ENCODE peak calls at places on chromosomes 13 and 19, in five cellular contexts. One of them, this sample, is unnamed.

GRCh38 chr19:1396019-1396767 is 5.1 kb downstream of the GAMT start:
- DNase-seq in neural progenitor cell: no peak
- DNase-seq in stimulated activated CD4-positive, alpha-beta T cell treated with anti-CD3 and anti-CD28 coated beads, Interleukin-1b, Interleukin-23, amount 100 ng/mL, for 1 hour: no peak
- DNase-seq in nucleus accumbens: no peak
- DNase-seq in stimulated activated naive CD8-positive, alpha-beta T cell treated with anti-CD3 and anti-CD28 coated beads, Interleukin-15, amount 100 ng/mL, for 72 hours: no peak
- DNase-seq in this sample: no peak

GRCh38 chr13:98372886-98373285 is 195.8 kb upstream of the RNF113B start:
- DNase-seq in neural progenitor cell: no peak
- DNase-seq in stimulated activated CD4-positive, alpha-beta T cell treated with anti-CD3 and anti-CD28 coated beads, Interleukin-1b, Interleukin-23, amount 100 ng/mL, for 1 hour: no peak
- DNase-seq in nucleus accumbens: no peak
- DNase-seq in stimulated activated naive CD8-positive, alpha-beta T cell treated with anti-CD3 and anti-CD28 coated beads, Interleukin-15, amount 100 ng/mL, for 72 hours: no peak
- DNase-seq in this sample: no peak

GRCh38 chr19:45866400-45867176 is 2.5 kb downstream of the FOXA3 start:
- DNase-seq in neural progenitor cell: no peak
- DNase-seq in stimulated activated CD4-positive, alpha-beta T cell treated with anti-CD3 and anti-CD28 coated beads, Interleukin-1b, Interleukin-23, amount 100 ng/mL, for 1 hour: no peak
- DNase-seq in nucleus accumbens: no peak
- DNase-seq in stimulated activated naive CD8-positive, alpha-beta T cell treated with anti-CD3 and anti-CD28 coated beads, Interleukin-15, amount 100 ng/mL, for 72 hours: no peak
- DNase-seq in this sample: no peak

GRCh38 chr19:53540091-53540490 is 2.1 kb downstream of the ZNF331 start:
- DNase-seq in neural progenitor cell: no peak
- DNase-seq in stimulated activated CD4-positive, alpha-beta T cell treated with anti-CD3 and anti-CD28 coated beads, Interleukin-1b, Interleukin-23, amount 100 ng/mL, for 1 hour: no peak
- DNase-seq in nucleus accumbens: no peak
- DNase-seq in stimulated activated naive CD8-positive, alpha-beta T cell treated with anti-CD3 and anti-CD28 coated beads, Interleukin-15, amount 100 ng/mL, for 72 hours: no peak
- DNase-seq in this sample: no peak

GRCh38 chr19:39996218-39996810 is 546 bp upstream of the ZNF546 start:
- DNase-seq in neural progenitor cell: no peak
- DNase-seq in stimulated activated CD4-positive, alpha-beta T cell treated with anti-CD3 and anti-CD28 coated beads, Interleukin-1b, Interleukin-23, amount 100 ng/mL, for 1 hour: no peak
- DNase-seq in nucleus accumbens: no peak
- DNase-seq in stimulated activated naive CD8-positive, alpha-beta T cell treated with anti-CD3 and anti-CD28 coated beads, Interleukin-15, amount 100 ng/mL, for 72 hours: peak
- DNase-seq in this sample: no peak

GRCh38 chr13:38369058-38369457 is 19.4 kb downstream of the UFM1 start:
- DNase-seq in neural progenitor cell: no peak
- DNase-seq in stimulated activated CD4-positive, alpha-beta T cell treated with anti-CD3 and anti-CD28 coated beads, Interleukin-1b, Interleukin-23, amount 100 ng/mL, for 1 hour: no peak
- DNase-seq in nucleus accumbens: no peak
- DNase-seq in stimulated activated naive CD8-positive, alpha-beta T cell treated with anti-CD3 and anti-CD28 coated beads, Interleukin-15, amount 100 ng/mL, for 72 hours: no peak
- DNase-seq in this sample: no peak

GRCh38 chr13:25732146-25732865 is 319.5 kb downstream of the SHISA2 start:
- DNase-seq in neural progenitor cell: no peak
- DNase-seq in stimulated activated CD4-positive, alpha-beta T cell treated with anti-CD3 and anti-CD28 coated beads, Interleukin-1b, Interleukin-23, amount 100 ng/mL, for 1 hour: no peak
- DNase-seq in nucleus accumbens: no peak
- DNase-seq in stimulated activated naive CD8-positive, alpha-beta T cell treated with anti-CD3 and anti-CD28 coated beads, Interleukin-15, amount 100 ng/mL, for 72 hours: no peak
- DNase-seq in this sample: no peak

GRCh38 chr19:1658446-1659433 is 6.3 kb upstream of the TCF3 start:
- DNase-seq in neural progenitor cell: no peak
- DNase-seq in stimulated activated CD4-positive, alpha-beta T cell treated with anti-CD3 and anti-CD28 coated beads, Interleukin-1b, Interleukin-23, amount 100 ng/mL, for 1 hour: no peak
- DNase-seq in nucleus accumbens: no peak
- DNase-seq in stimulated activated naive CD8-positive, alpha-beta T cell treated with anti-CD3 and anti-CD28 coated beads, Interleukin-15, amount 100 ng/mL, for 72 hours: no peak
- DNase-seq in this sample: no peak

GRCh38 chr13:30877335-30877734 is 28.7 kb upstream of the MEDAG start:
- DNase-seq in neural progenitor cell: no peak
- DNase-seq in stimulated activated CD4-positive, alpha-beta T cell treated with anti-CD3 and anti-CD28 coated beads, Interleukin-1b, Interleukin-23, amount 100 ng/mL, for 1 hour: no peak
- DNase-seq in nucleus accumbens: no peak
- DNase-seq in stimulated activated naive CD8-positive, alpha-beta T cell treated with anti-CD3 and anti-CD28 coated beads, Interleukin-15, amount 100 ng/mL, for 72 hours: no peak
- DNase-seq in this sample: no peak

GRCh38 chr19:4713384-4713951 is 10.2 kb downstream of the DPP9 start:
- DNase-seq in neural progenitor cell: no peak
- DNase-seq in stimulated activated CD4-positive, alpha-beta T cell treated with anti-CD3 and anti-CD28 coated beads, Interleukin-1b, Interleukin-23, amount 100 ng/mL, for 1 hour: no peak
- DNase-seq in nucleus accumbens: no peak
- DNase-seq in stimulated activated naive CD8-positive, alpha-beta T cell treated with anti-CD3 and anti-CD28 coated beads, Interleukin-15, amount 100 ng/mL, for 72 hours: no peak
- DNase-seq in this sample: no peak

GRCh38 chr19:58059003-58059671 is at the start of gene ZNF135:
- DNase-seq in neural progenitor cell: peak
- DNase-seq in stimulated activated CD4-positive, alpha-beta T cell treated with anti-CD3 and anti-CD28 coated beads, Interleukin-1b, Interleukin-23, amount 100 ng/mL, for 1 hour: peak
- DNase-seq in nucleus accumbens: peak
- DNase-seq in stimulated activated naive CD8-positive, alpha-beta T cell treated with anti-CD3 and anti-CD28 coated beads, Interleukin-15, amount 100 ng/mL, for 72 hours: peak
- DNase-seq in this sample: peak

GRCh38 chr13:28819046-28819747 is 942 bp upstream of the MTUS2 start:
- DNase-seq in neural progenitor cell: peak
- DNase-seq in stimulated activated CD4-positive, alpha-beta T cell treated with anti-CD3 and anti-CD28 coated beads, Interleukin-1b, Interleukin-23, amount 100 ng/mL, for 1 hour: no peak
- DNase-seq in nucleus accumbens: no peak
- DNase-seq in stimulated activated naive CD8-positive, alpha-beta T cell treated with anti-CD3 and anti-CD28 coated beads, Interleukin-15, amount 100 ng/mL, for 72 hours: no peak
- DNase-seq in this sample: peak

GRCh38 chr19:46863818-46864629 is 3.2 kb downstream of the ARHGAP35 start:
- DNase-seq in neural progenitor cell: peak
- DNase-seq in stimulated activated CD4-positive, alpha-beta T cell treated with anti-CD3 and anti-CD28 coated beads, Interleukin-1b, Interleukin-23, amount 100 ng/mL, for 1 hour: no peak
- DNase-seq in nucleus accumbens: no peak
- DNase-seq in stimulated activated naive CD8-positive, alpha-beta T cell treated with anti-CD3 and anti-CD28 coated beads, Interleukin-15, amount 100 ng/mL, for 72 hours: no peak
- DNase-seq in this sample: peak

GRCh38 chr13:98576215-98576945 is 527 bp downstream of the STK24 start:
- DNase-seq in neural progenitor cell: peak
- DNase-seq in stimulated activated CD4-positive, alpha-beta T cell treated with anti-CD3 and anti-CD28 coated beads, Interleukin-1b, Interleukin-23, amount 100 ng/mL, for 1 hour: no peak
- DNase-seq in nucleus accumbens: peak
- DNase-seq in stimulated activated naive CD8-positive, alpha-beta T cell treated with anti-CD3 and anti-CD28 coated beads, Interleukin-15, amount 100 ng/mL, for 72 hours: peak
- DNase-seq in this sample: no peak

GRCh38 chr13:59337070-59337469 is 826.7 kb downstream of the DIAPH3 start:
- DNase-seq in neural progenitor cell: no peak
- DNase-seq in stimulated activated CD4-positive, alpha-beta T cell treated with anti-CD3 and anti-CD28 coated beads, Interleukin-1b, Interleukin-23, amount 100 ng/mL, for 1 hour: no peak
- DNase-seq in nucleus accumbens: no peak
- DNase-seq in stimulated activated naive CD8-positive, alpha-beta T cell treated with anti-CD3 and anti-CD28 coated beads, Interleukin-15, amount 100 ng/mL, for 72 hours: no peak
- DNase-seq in this sample: no peak

GRCh38 chr13:83503424-83503823 is 378.9 kb downstream of the SLITRK1 start:
- DNase-seq in neural progenitor cell: no peak
- DNase-seq in stimulated activated CD4-positive, alpha-beta T cell treated with anti-CD3 and anti-CD28 coated beads, Interleukin-1b, Interleukin-23, amount 100 ng/mL, for 1 hour: no peak
- DNase-seq in nucleus accumbens: no peak
- DNase-seq in stimulated activated naive CD8-positive, alpha-beta T cell treated with anti-CD3 and anti-CD28 coated beads, Interleukin-15, amount 100 ng/mL, for 72 hours: no peak
- DNase-seq in this sample: no peak

GRCh38 chr13:99657848-99658265 is 156.6 kb downstream of the TM9SF2 start:
- DNase-seq in neural progenitor cell: peak
- DNase-seq in stimulated activated CD4-positive, alpha-beta T cell treated with anti-CD3 and anti-CD28 coated beads, Interleukin-1b, Interleukin-23, amount 100 ng/mL, for 1 hour: no peak
- DNase-seq in nucleus accumbens: no peak
- DNase-seq in stimulated activated naive CD8-positive, alpha-beta T cell treated with anti-CD3 and anti-CD28 coated beads, Interleukin-15, amount 100 ng/mL, for 72 hours: peak
- DNase-seq in this sample: peak

GRCh38 chr19:17944301-17944700 is 11.5 kb downstream of the CCDC124 start:
- DNase-seq in neural progenitor cell: no peak
- DNase-seq in stimulated activated CD4-positive, alpha-beta T cell treated with anti-CD3 and anti-CD28 coated beads, Interleukin-1b, Interleukin-23, amount 100 ng/mL, for 1 hour: no peak
- DNase-seq in nucleus accumbens: no peak
- DNase-seq in stimulated activated naive CD8-positive, alpha-beta T cell treated with anti-CD3 and anti-CD28 coated beads, Interleukin-15, amount 100 ng/mL, for 72 hours: no peak
- DNase-seq in this sample: no peak

GRCh38 chr13:50400930-50401553 is 385.8 kb downstream of the KCNRG start:
- DNase-seq in neural progenitor cell: no peak
- DNase-seq in stimulated activated CD4-positive, alpha-beta T cell treated with anti-CD3 and anti-CD28 coated beads, Interleukin-1b, Interleukin-23, amount 100 ng/mL, for 1 hour: no peak
- DNase-seq in nucleus accumbens: peak
- DNase-seq in stimulated activated naive CD8-positive, alpha-beta T cell treated with anti-CD3 and anti-CD28 coated beads, Interleukin-15, amount 100 ng/mL, for 72 hours: no peak
- DNase-seq in this sample: peak

GRCh38 chr19:8491574-8491973 is 10.9 kb downstream of the PRAM1 start:
- DNase-seq in neural progenitor cell: no peak
- DNase-seq in stimulated activated CD4-positive, alpha-beta T cell treated with anti-CD3 and anti-CD28 coated beads, Interleukin-1b, Interleukin-23, amount 100 ng/mL, for 1 hour: no peak
- DNase-seq in nucleus accumbens: no peak
- DNase-seq in stimulated activated naive CD8-positive, alpha-beta T cell treated with anti-CD3 and anti-CD28 coated beads, Interleukin-15, amount 100 ng/mL, for 72 hours: no peak
- DNase-seq in this sample: no peak